ENCODE peak calls at places on chromosomes 1 and 21, in eight cellular contexts. One of them, this sample, is unnamed.

GRCh38 chr21:27047331-27048314 is 80.7 kb upstream of the ADAMTS5 start:
- DNase-seq in LHCN-M2: peak; percentile 64
- DNase-seq in stimulated activated CD8-positive, alpha-beta memory T cell treated with anti-CD3 and anti-CD28 coated beads, Interleukin-7, amount 100 ng/mL, for 1 hour: no peak
- DNase-seq in HL-60: no peak
- DNase-seq in iris pigment epithelial cell: peak; percentile 50
- DNase-seq in IMR-90: peak; percentile 79
- DNase-seq in nephron progenitor cell: no peak
- DNase-seq in AG09309: no peak
- DNase-seq in this sample: no peak

GRCh38 chr21:41045534-41046268 is 122.3 kb upstream of the BACE2 start:
- DNase-seq in LHCN-M2: no peak
- DNase-seq in stimulated activated CD8-positive, alpha-beta memory T cell treated with anti-CD3 and anti-CD28 coated beads, Interleukin-7, amount 100 ng/mL, for 1 hour: no peak
- DNase-seq in HL-60: peak; percentile 7
- DNase-seq in iris pigment epithelial cell: no peak
- DNase-seq in IMR-90: no peak
- DNase-seq in nephron progenitor cell: peak; percentile 62
- DNase-seq in AG09309: no peak
- DNase-seq in this sample: no peak

GRCh38 chr1:219460561-219461511 is 152.1 kb downstream of the ZC3H11B start:
- DNase-seq in LHCN-M2: no peak
- DNase-seq in stimulated activated CD8-positive, alpha-beta memory T cell treated with anti-CD3 and anti-CD28 coated beads, Interleukin-7, amount 100 ng/mL, for 1 hour: no peak
- DNase-seq in HL-60: peak; percentile 81
- DNase-seq in iris pigment epithelial cell: peak; percentile 3
- DNase-seq in IMR-90: peak; percentile 63
- DNase-seq in nephron progenitor cell: no peak
- DNase-seq in AG09309: peak; percentile 70
- DNase-seq in this sample: peak; percentile 78

GRCh38 chr1:165840419-165840818 is 13.0 kb downstream of the UCK2 start:
- DNase-seq in LHCN-M2: no peak
- DNase-seq in stimulated activated CD8-positive, alpha-beta memory T cell treated with anti-CD3 and anti-CD28 coated beads, Interleukin-7, amount 100 ng/mL, for 1 hour: no peak
- DNase-seq in HL-60: no peak
- DNase-seq in iris pigment epithelial cell: no peak
- DNase-seq in IMR-90: no peak
- DNase-seq in nephron progenitor cell: no peak
- DNase-seq in AG09309: no peak
- DNase-seq in this sample: no peak

GRCh38 chr1:199081739-199082138 is 442.9 kb downstream of the PTPRC start:
- DNase-seq in LHCN-M2: no peak
- DNase-seq in stimulated activated CD8-positive, alpha-beta memory T cell treated with anti-CD3 and anti-CD28 coated beads, Interleukin-7, amount 100 ng/mL, for 1 hour: no peak
- DNase-seq in HL-60: no peak
- DNase-seq in iris pigment epithelial cell: no peak
- DNase-seq in IMR-90: no peak
- DNase-seq in nephron progenitor cell: no peak
- DNase-seq in AG09309: no peak
- DNase-seq in this sample: no peak

GRCh38 chr21:43361127-43361492 is 65.8 kb downstream of the SIK1 start:
- DNase-seq in LHCN-M2: peak; percentile 55
- DNase-seq in stimulated activated CD8-positive, alpha-beta memory T cell treated with anti-CD3 and anti-CD28 coated beads, Interleukin-7, amount 100 ng/mL, for 1 hour: no peak
- DNase-seq in HL-60: no peak
- DNase-seq in iris pigment epithelial cell: no peak
- DNase-seq in IMR-90: peak; percentile 63
- DNase-seq in nephron progenitor cell: peak; percentile 38
- DNase-seq in AG09309: no peak
- DNase-seq in this sample: no peak

GRCh38 chr1:212728606-212729005 is 29.0 kb upstream of the BATF3 start:
- DNase-seq in LHCN-M2: no peak
- DNase-seq in stimulated activated CD8-positive, alpha-beta memory T cell treated with anti-CD3 and anti-CD28 coated beads, Interleukin-7, amount 100 ng/mL, for 1 hour: no peak
- DNase-seq in HL-60: no peak
- DNase-seq in iris pigment epithelial cell: no peak
- DNase-seq in IMR-90: no peak
- DNase-seq in nephron progenitor cell: no peak
- DNase-seq in AG09309: no peak
- DNase-seq in this sample: no peak

GRCh38 chr1:228376262-228376628 is 30.4 kb downstream of the TRIM11 start:
- DNase-seq in LHCN-M2: peak; percentile 2
- DNase-seq in stimulated activated CD8-positive, alpha-beta memory T cell treated with anti-CD3 and anti-CD28 coated beads, Interleukin-7, amount 100 ng/mL, for 1 hour: no peak
- DNase-seq in HL-60: no peak
- DNase-seq in iris pigment epithelial cell: peak; percentile 20
- DNase-seq in IMR-90: no peak
- DNase-seq in nephron progenitor cell: no peak
- DNase-seq in AG09309: no peak
- DNase-seq in this sample: no peak

GRCh38 chr1:111062081-111062480 is 77.8 kb downstream of the DRAM2 start:
- DNase-seq in LHCN-M2: no peak
- DNase-seq in stimulated activated CD8-positive, alpha-beta memory T cell treated with anti-CD3 and anti-CD28 coated beads, Interleukin-7, amount 100 ng/mL, for 1 hour: no peak
- DNase-seq in HL-60: no peak
- DNase-seq in iris pigment epithelial cell: no peak
- DNase-seq in IMR-90: no peak
- DNase-seq in nephron progenitor cell: no peak
- DNase-seq in AG09309: no peak
- DNase-seq in this sample: no peak